ENCODE peak calls at places on chromosome 13, in eight cellular contexts. A is Right ventricle myocardium superior; D is activated CD8-positive, alpha-beta memory T cell treated with anti-CD3 and anti-CD28 coated beads for 24 hours; W is mesothelial cell of epicardium; S is activated T-cell treated with anti-CD3 and anti-CD28 coated beads for 48 hours; V is HT1080; K is NCI-H1417; X is NCI-H1105. E is an unnamed sample.

GRCh38 chr13:49495783-49496762 is at the start of gene PHF11:
- DNase-seq in A (peak), D (peak), W (peak), S (peak), V (peak), K (peak), X (no peak), E (no peak)

GRCh38 chr13:34640179-34640929 is 301.7 kb upstream of the NBEA start:
- DNase-seq in A (no peak), D (no peak), W (no peak), S (no peak), V (no peak), K (no peak), X (no peak), E (no peak)

GRCh38 chr13:95153647-95154405 is 147.4 kb downstream of the ABCC4 start:
- DNase-seq in A (no peak), D (no peak), W (no peak), S (no peak), V (no peak), K (no peak), X (no peak), E (peak)

GRCh38 chr13:43905435-43906031 is 25.8 kb downstream of the LACC1 start:
- DNase-seq in A (no peak), D (no peak), W (no peak), S (no peak), V (peak), K (peak), X (peak), E (peak)

GRCh38 chr13:107650081-107650701 is 565.1 kb downstream of the LIG4 start:
- DNase-seq in A (peak), D (peak), W (peak), S (peak), V (peak), K (peak), X (no peak), E (peak)

GRCh38 chr13:21047591-21048282 is 13.6 kb downstream of the LATS2 start:
- DNase-seq in A (no peak), D (no peak), W (no peak), S (no peak), V (no peak), K (no peak), X (no peak), E (no peak)

GRCh38 chr13:23701646-23702045 is 131.4 kb downstream of the TNFRSF19 start:
- DNase-seq in A (peak), D (no peak), W (no peak), S (no peak), V (no peak), K (no peak), X (no peak), E (no peak)

GRCh38 chr13:93547886-93548285 is 321.3 kb downstream of the GPC6 start:
- DNase-seq in A (no peak), D (no peak), W (no peak), S (no peak), V (no peak), K (no peak), X (no peak), E (no peak)

GRCh38 chr13:107205318-107206112 is 637.6 kb upstream of the ARGLU1 start:
- DNase-seq in A (peak), D (peak), W (peak), S (peak), V (peak), K (peak), X (peak), E (peak)

GRCh38 chr13:87042946-87043345 is 628.2 kb upstream of the SLITRK5 start:
- DNase-seq in A (no peak), D (no peak), W (no peak), S (no peak), V (no peak), K (no peak), X (no peak), E (no peak)

GRCh38 chr13:51803422-51804294 is at the start of gene DHRS12:
- DNase-seq in A (peak), D (peak), W (peak), S (peak), V (peak), K (peak), X (peak), E (peak)

GRCh38 chr13:70613295-70613694 is 505.0 kb upstream of the KLHL1 start:
- DNase-seq in A (no peak), D (no peak), W (no peak), S (no peak), V (no peak), K (no peak), X (no peak), E (no peak)

GRCh38 chr13:26050568-26051230 is 1.1 kb downstream of the SHISA2 start:
- DNase-seq in A (peak), D (peak), W (no peak), S (peak), V (no peak), K (peak), X (no peak), E (peak)